ENCODE peak calls at places on chromosomes 13 and 19, in four cellular contexts. V is kidney epithelial cell, J is NCI-H1930, L is colonic mucosa. I is an unnamed sample.

GRCh38 chr19:18761531-18762110 is 29.5 kb downstream of the COMP start:
- DNase-seq in V (no peak), J (no peak), L (no peak), I (no peak)

GRCh38 chr13:107866007-107866665 is 349.2 kb downstream of the LIG4 start:
- DNase-seq in V (no peak), J (peak), L (no peak), I (peak)

GRCh38 chr19:45598267-45599011 is 3.6 kb downstream of the GPR4 start:
- DNase-seq in V (no peak), J (no peak), L (no peak), I (peak)

GRCh38 chr19:30968210-30968609 is 381.0 kb downstream of the TSHZ3 start:
- DNase-seq in V (no peak), J (no peak), L (no peak), I (no peak)

GRCh38 chr13:39777527-39778061 is 122.1 kb downstream of the COG6 start:
- DNase-seq in V (peak), J (no peak), L (no peak), I (no peak)

GRCh38 chr13:31769581-31769980 is 30.3 kb downstream of the RXFP2 start:
- DNase-seq in V (no peak), J (no peak), L (no peak), I (no peak)

GRCh38 chr19:2648528-2648937 is 54.0 kb downstream of the GNG7 start:
- DNase-seq in V (no peak), J (peak), L (peak), I (peak)

GRCh38 chr19:54532528-54532927 is 29.9 kb downstream of the LAIR2 start:
- DNase-seq in V (no peak), J (no peak), L (no peak), I (peak)

GRCh38 chr13:98880673-98881072 is 97.2 kb downstream of the DOCK9 start:
- DNase-seq in V (no peak), J (no peak), L (no peak), I (no peak)

GRCh38 chr19:56671613-56671994 is at the start of gene ZNF835:
- DNase-seq in V (peak), J (peak), L (peak), I (peak)

GRCh38 chr13:80201686-80202085 is 139.2 kb downstream of the SPRY2 start:
- DNase-seq in V (no peak), J (no peak), L (no peak), I (no peak)

GRCh38 chr19:7263521-7263920 is 30.7 kb downstream of the INSR start:
- DNase-seq in V (no peak), J (no peak), L (no peak), I (no peak)

GRCh38 chr13:27276188-27276587 is 5.6 kb downstream of the RASL11A start:
- DNase-seq in V (no peak), J (no peak), L (no peak), I (no peak)

GRCh38 chr19:28296506-28296905 is 916.4 kb downstream of the UQCRFS1 start:
- DNase-seq in V (no peak), J (no peak), L (no peak), I (no peak)

GRCh38 chr13:91369432-91369831 is 21.9 kb downstream of the MIR17HG start:
- DNase-seq in V (no peak), J (no peak), L (no peak), I (no peak)

GRCh38 chr19:55279376-55279772 is 536 bp downstream of the HSPBP1 start:
- DNase-seq in V (no peak), J (no peak), L (no peak), I (no peak)

GRCh38 chr13:30569901-30570576 is 47.7 kb upstream of the USPL1 start:
- DNase-seq in V (peak), J (no peak), L (peak), I (no peak)

GRCh38 chr13:23558675-23559536 is 11.3 kb upstream of the TNFRSF19 start:
- DNase-seq in V (no peak), J (no peak), L (no peak), I (no peak)